ENCODE peak calls at places on chromosomes 1 and 21, in nine cellular contexts. One of them, this sample, is unnamed.

GRCh38 chr1:112501810-112502641 is 6.7 kb upstream of the WNT2B start:
- DNase-seq in substantia nigra: peak; percentile 37
- DNase-seq in omental fat pad: peak; percentile 48
- DNase-seq in NCI-H226: peak; percentile 83
- DNase-seq in hypothalamus: peak; percentile 70
- DNase-seq in EH: peak; percentile 74
- DNase-seq in hepatic stellate cell: peak; percentile 65
- DNase-seq in C1 segment of cervical spinal cord: peak; percentile 67
- DNase-seq in left ventricle myocardium superior: peak; percentile 88
- DNase-seq in this sample: no peak

GRCh38 chr21:46027855-46028493 is 46.4 kb downstream of the COL6A1 start:
- DNase-seq in substantia nigra: no peak
- DNase-seq in omental fat pad: no peak
- DNase-seq in NCI-H226: no peak
- DNase-seq in hypothalamus: no peak
- DNase-seq in EH: peak; percentile 70
- DNase-seq in hepatic stellate cell: no peak
- DNase-seq in C1 segment of cervical spinal cord: no peak
- DNase-seq in left ventricle myocardium superior: peak; percentile 60
- DNase-seq in this sample: no peak

GRCh38 chr1:74508449-74508848 is 4.0 kb downstream of the LRRC53 start:
- DNase-seq in substantia nigra: no peak
- DNase-seq in omental fat pad: no peak
- DNase-seq in NCI-H226: no peak
- DNase-seq in hypothalamus: no peak
- DNase-seq in EH: no peak
- DNase-seq in hepatic stellate cell: no peak
- DNase-seq in C1 segment of cervical spinal cord: no peak
- DNase-seq in left ventricle myocardium superior: no peak
- DNase-seq in this sample: no peak

GRCh38 chr1:171344473-171344820 is 30.5 kb downstream of the FMO4 start:
- DNase-seq in substantia nigra: no peak
- DNase-seq in omental fat pad: no peak
- DNase-seq in NCI-H226: no peak
- DNase-seq in hypothalamus: no peak
- DNase-seq in EH: peak; percentile 6
- DNase-seq in hepatic stellate cell: no peak
- DNase-seq in C1 segment of cervical spinal cord: no peak
- DNase-seq in left ventricle myocardium superior: no peak
- DNase-seq in this sample: no peak

GRCh38 chr1:97918961-97919360 is 1.9 kb downstream of the DPYD start:
- DNase-seq in substantia nigra: no peak
- DNase-seq in omental fat pad: no peak
- DNase-seq in NCI-H226: no peak
- DNase-seq in hypothalamus: no peak
- DNase-seq in EH: no peak
- DNase-seq in hepatic stellate cell: no peak
- DNase-seq in C1 segment of cervical spinal cord: no peak
- DNase-seq in left ventricle myocardium superior: no peak
- DNase-seq in this sample: no peak

GRCh38 chr1:4674117-4674516 is 19.7 kb downstream of the AJAP1 start:
- DNase-seq in substantia nigra: no peak
- DNase-seq in omental fat pad: no peak
- DNase-seq in NCI-H226: no peak
- DNase-seq in hypothalamus: no peak
- DNase-seq in EH: no peak
- DNase-seq in hepatic stellate cell: no peak
- DNase-seq in C1 segment of cervical spinal cord: no peak
- DNase-seq in left ventricle myocardium superior: no peak
- DNase-seq in this sample: no peak

GRCh38 chr1:244783138-244783537 is 52.3 kb upstream of the COX20 start:
- DNase-seq in substantia nigra: no peak
- DNase-seq in omental fat pad: no peak
- DNase-seq in NCI-H226: no peak
- DNase-seq in hypothalamus: no peak
- DNase-seq in EH: no peak
- DNase-seq in hepatic stellate cell: no peak
- DNase-seq in C1 segment of cervical spinal cord: no peak
- DNase-seq in left ventricle myocardium superior: no peak
- DNase-seq in this sample: no peak

GRCh38 chr1:191641420-191642215 is 516.6 kb upstream of the RGS18 start:
- DNase-seq in substantia nigra: no peak
- DNase-seq in omental fat pad: no peak
- DNase-seq in NCI-H226: no peak
- DNase-seq in hypothalamus: no peak
- DNase-seq in EH: no peak
- DNase-seq in hepatic stellate cell: no peak
- DNase-seq in C1 segment of cervical spinal cord: no peak
- DNase-seq in left ventricle myocardium superior: no peak
- DNase-seq in this sample: peak; percentile 1

GRCh38 chr21:29258626-29259335 is 39.9 kb upstream of the BACH1 start:
- DNase-seq in substantia nigra: no peak
- DNase-seq in omental fat pad: no peak
- DNase-seq in NCI-H226: peak; percentile 83
- DNase-seq in hypothalamus: no peak
- DNase-seq in EH: peak; percentile 92
- DNase-seq in hepatic stellate cell: peak; percentile 31
- DNase-seq in C1 segment of cervical spinal cord: no peak
- DNase-seq in left ventricle myocardium superior: no peak
- DNase-seq in this sample: peak; percentile 47

GRCh38 chr1:110203021-110203661 is 7.0 kb upstream of the KCNC4 start:
- DNase-seq in substantia nigra: no peak
- DNase-seq in omental fat pad: no peak
- DNase-seq in NCI-H226: peak; percentile 50
- DNase-seq in hypothalamus: peak; percentile 34
- DNase-seq in EH: peak; percentile 73
- DNase-seq in hepatic stellate cell: peak; percentile 72
- DNase-seq in C1 segment of cervical spinal cord: no peak
- DNase-seq in left ventricle myocardium superior: no peak
- DNase-seq in this sample: peak; percentile 59

GRCh38 chr1:67171978-67172377 is 5.7 kb downstream of the IL23R start:
- DNase-seq in substantia nigra: no peak
- DNase-seq in omental fat pad: no peak
- DNase-seq in NCI-H226: no peak
- DNase-seq in hypothalamus: no peak
- DNase-seq in EH: peak; percentile 3
- DNase-seq in hepatic stellate cell: no peak
- DNase-seq in C1 segment of cervical spinal cord: no peak
- DNase-seq in left ventricle myocardium superior: no peak
- DNase-seq in this sample: no peak

GRCh38 chr1:30106125-30106524 is 617.3 kb downstream of the MATN1 start:
- DNase-seq in substantia nigra: no peak
- DNase-seq in omental fat pad: no peak
- DNase-seq in NCI-H226: no peak
- DNase-seq in hypothalamus: no peak
- DNase-seq in EH: peak; percentile 51
- DNase-seq in hepatic stellate cell: peak; percentile 65
- DNase-seq in C1 segment of cervical spinal cord: no peak
- DNase-seq in left ventricle myocardium superior: peak; percentile 50
- DNase-seq in this sample: no peak

GRCh38 chr1:8116892-8117262 is 90.8 kb upstream of the ERRFI1 start:
- DNase-seq in substantia nigra: no peak
- DNase-seq in omental fat pad: no peak
- DNase-seq in NCI-H226: no peak
- DNase-seq in hypothalamus: no peak
- DNase-seq in EH: peak; percentile 89
- DNase-seq in hepatic stellate cell: peak; percentile 85
- DNase-seq in C1 segment of cervical spinal cord: no peak
- DNase-seq in left ventricle myocardium superior: peak; percentile 76
- DNase-seq in this sample: no peak

GRCh38 chr1:230158422-230159291 is 91.6 kb downstream of the GALNT2 start:
- DNase-seq in substantia nigra: no peak
- DNase-seq in omental fat pad: no peak
- DNase-seq in NCI-H226: no peak
- DNase-seq in hypothalamus: no peak
- DNase-seq in EH: no peak
- DNase-seq in hepatic stellate cell: no peak
- DNase-seq in C1 segment of cervical spinal cord: no peak
- DNase-seq in left ventricle myocardium superior: no peak
- DNase-seq in this sample: no peak

GRCh38 chr1:182658055-182658454 is 26.3 kb downstream of the RGS8 start:
- DNase-seq in substantia nigra: no peak
- DNase-seq in omental fat pad: no peak
- DNase-seq in NCI-H226: no peak
- DNase-seq in hypothalamus: no peak
- DNase-seq in EH: no peak
- DNase-seq in hepatic stellate cell: no peak
- DNase-seq in C1 segment of cervical spinal cord: no peak
- DNase-seq in left ventricle myocardium superior: no peak
- DNase-seq in this sample: no peak

GRCh38 chr1:246043556-246043955 is 463.5 kb downstream of the SMYD3 start:
- DNase-seq in substantia nigra: no peak
- DNase-seq in omental fat pad: no peak
- DNase-seq in NCI-H226: no peak
- DNase-seq in hypothalamus: no peak
- DNase-seq in EH: no peak
- DNase-seq in hepatic stellate cell: no peak
- DNase-seq in C1 segment of cervical spinal cord: no peak
- DNase-seq in left ventricle myocardium superior: no peak
- DNase-seq in this sample: no peak

GRCh38 chr1:65195495-65196417 is 47.8 kb downstream of the AK4 start:
- DNase-seq in substantia nigra: no peak
- DNase-seq in omental fat pad: no peak
- DNase-seq in NCI-H226: peak; percentile 92
- DNase-seq in hypothalamus: no peak
- DNase-seq in EH: peak; percentile 37
- DNase-seq in hepatic stellate cell: peak; percentile 54
- DNase-seq in C1 segment of cervical spinal cord: no peak
- DNase-seq in left ventricle myocardium superior: no peak
- DNase-seq in this sample: no peak

GRCh38 chr1:239997515-239998311 is 94.0 kb upstream of the FMN2 start:
- DNase-seq in substantia nigra: no peak
- DNase-seq in omental fat pad: no peak
- DNase-seq in NCI-H226: no peak
- DNase-seq in hypothalamus: no peak
- DNase-seq in EH: peak; percentile 11
- DNase-seq in hepatic stellate cell: peak; percentile 13
- DNase-seq in C1 segment of cervical spinal cord: no peak
- DNase-seq in left ventricle myocardium superior: peak; percentile 28
- DNase-seq in this sample: no peak

GRCh38 chr1:116873680-116874271 is 35.9 kb upstream of the PTGFRN start:
- DNase-seq in substantia nigra: no peak
- DNase-seq in omental fat pad: no peak
- DNase-seq in NCI-H226: peak; percentile 58
- DNase-seq in hypothalamus: no peak
- DNase-seq in EH: peak; percentile 50
- DNase-seq in hepatic stellate cell: no peak
- DNase-seq in C1 segment of cervical spinal cord: no peak
- DNase-seq in left ventricle myocardium superior: no peak
- DNase-seq in this sample: no peak

GRCh38 chr21:14991957-14992356 is 72.8 kb downstream of the NRIP1 start:
- DNase-seq in substantia nigra: no peak
- DNase-seq in omental fat pad: no peak
- DNase-seq in NCI-H226: peak; percentile 56
- DNase-seq in hypothalamus: no peak
- DNase-seq in EH: no peak
- DNase-seq in hepatic stellate cell: no peak
- DNase-seq in C1 segment of cervical spinal cord: no peak
- DNase-seq in left ventricle myocardium superior: no peak
- DNase-seq in this sample: no peak

GRCh38 chr1:116139592-116140134 is 28.5 kb downstream of the MAB21L3 start:
- DNase-seq in substantia nigra: no peak
- DNase-seq in omental fat pad: no peak
- DNase-seq in NCI-H226: no peak
- DNase-seq in hypothalamus: no peak
- DNase-seq in EH: no peak
- DNase-seq in hepatic stellate cell: no peak
- DNase-seq in C1 segment of cervical spinal cord: no peak
- DNase-seq in left ventricle myocardium superior: no peak
- DNase-seq in this sample: no peak

GRCh38 chr21:41611966-41612606 is 104.1 kb upstream of the TMPRSS2 start:
- DNase-seq in substantia nigra: no peak
- DNase-seq in omental fat pad: no peak
- DNase-seq in NCI-H226: no peak
- DNase-seq in hypothalamus: no peak
- DNase-seq in EH: peak; percentile 37
- DNase-seq in hepatic stellate cell: no peak
- DNase-seq in C1 segment of cervical spinal cord: no peak
- DNase-seq in left ventricle myocardium superior: no peak
- DNase-seq in this sample: peak; percentile 42

GRCh38 chr21:46667735-46668380 is 32.4 kb downstream of the PRMT2 start:
- DNase-seq in substantia nigra: no peak
- DNase-seq in omental fat pad: no peak
- DNase-seq in NCI-H226: peak; percentile 83
- DNase-seq in hypothalamus: no peak
- DNase-seq in EH: peak; percentile 34
- DNase-seq in hepatic stellate cell: no peak
- DNase-seq in C1 segment of cervical spinal cord: no peak
- DNase-seq in left ventricle myocardium superior: peak; percentile 39
- DNase-seq in this sample: peak; percentile 73

GRCh38 chr21:38202811-38203210 is 54.0 kb upstream of the KCNJ15 start:
- DNase-seq in substantia nigra: no peak
- DNase-seq in omental fat pad: no peak
- DNase-seq in NCI-H226: no peak
- DNase-seq in hypothalamus: no peak
- DNase-seq in EH: no peak
- DNase-seq in hepatic stellate cell: no peak
- DNase-seq in C1 segment of cervical spinal cord: no peak
- DNase-seq in left ventricle myocardium superior: no peak
- DNase-seq in this sample: no peak

GRCh38 chr1:183734600-183735036 is 70.3 kb upstream of the RGL1 start:
- DNase-seq in substantia nigra: no peak
- DNase-seq in omental fat pad: no peak
- DNase-seq in NCI-H226: no peak
- DNase-seq in hypothalamus: peak; percentile 51
- DNase-seq in EH: peak; percentile 61
- DNase-seq in hepatic stellate cell: no peak
- DNase-seq in C1 segment of cervical spinal cord: no peak
- DNase-seq in left ventricle myocardium superior: peak; percentile 45
- DNase-seq in this sample: no peak

GRCh38 chr1:30879940-30880339 is 28.6 kb downstream of the SDC3 start:
- DNase-seq in substantia nigra: no peak
- DNase-seq in omental fat pad: no peak
- DNase-seq in NCI-H226: no peak
- DNase-seq in hypothalamus: peak; percentile 30
- DNase-seq in EH: peak; percentile 20
- DNase-seq in hepatic stellate cell: no peak
- DNase-seq in C1 segment of cervical spinal cord: no peak
- DNase-seq in left ventricle myocardium superior: no peak
- DNase-seq in this sample: no peak

GRCh38 chr1:212152869-212153268 is 117.3 kb downstream of the DTL start:
- DNase-seq in substantia nigra: no peak
- DNase-seq in omental fat pad: no peak
- DNase-seq in NCI-H226: no peak
- DNase-seq in hypothalamus: no peak
- DNase-seq in EH: no peak
- DNase-seq in hepatic stellate cell: no peak
- DNase-seq in C1 segment of cervical spinal cord: no peak
- DNase-seq in left ventricle myocardium superior: no peak
- DNase-seq in this sample: no peak